ENCODE peak calls at places on chromosomes 4 and X, in eight cellular contexts. One of them, this sample, is unnamed.

GRCh38 chrX:37896491-37896890 is 49.1 kb upstream of the DYNLT3 start:
- DNase-seq in endothelial cell of umbilical vein: no peak
- DNase-seq in GM23338: no peak
- DNase-seq in HCT116: no peak
- DNase-seq in H1: no peak
- DNase-seq in HepG2: no peak
- DNase-seq in K562: no peak
- DNase-seq in GM12878: no peak
- DNase-seq in this sample: no peak

GRCh38 chr4:46506876-46507275 is 116.9 kb upstream of the GABRA2 start:
- DNase-seq in endothelial cell of umbilical vein: no peak
- DNase-seq in GM23338: no peak
- DNase-seq in HCT116: no peak
- DNase-seq in H1: no peak
- DNase-seq in HepG2: no peak
- DNase-seq in K562: no peak
- DNase-seq in GM12878: no peak
- DNase-seq in this sample: peak

GRCh38 chrX:48996969-48997368 is 5.1 kb downstream of the GRIPAP1 start:
- DNase-seq in endothelial cell of umbilical vein: peak
- DNase-seq in GM23338: peak
- DNase-seq in HCT116: no peak
- DNase-seq in H1: no peak
- DNase-seq in HepG2: no peak
- DNase-seq in K562: peak
- DNase-seq in GM12878: no peak
- DNase-seq in this sample: no peak

GRCh38 chrX:72041901-72042859 is 89.5 kb downstream of the RTL5 start:
- DNase-seq in endothelial cell of umbilical vein: no peak
- DNase-seq in GM23338: no peak
- DNase-seq in HCT116: no peak
- DNase-seq in H1: no peak
- DNase-seq in HepG2: no peak
- DNase-seq in K562: no peak
- DNase-seq in GM12878: no peak
- DNase-seq in this sample: no peak

GRCh38 chr4:17578482-17578891 is 1.5 kb downstream of the LAP3 start:
- DNase-seq in endothelial cell of umbilical vein: peak
- DNase-seq in GM23338: no peak
- DNase-seq in HCT116: no peak
- DNase-seq in H1: no peak
- DNase-seq in HepG2: no peak
- DNase-seq in K562: no peak
- DNase-seq in GM12878: peak
- DNase-seq in this sample: no peak

GRCh38 chrX:130975947-130976346 is 72.9 kb upstream of the ENOX2 start:
- DNase-seq in endothelial cell of umbilical vein: peak
- DNase-seq in GM23338: peak
- DNase-seq in HCT116: peak
- DNase-seq in H1: no peak
- DNase-seq in HepG2: peak
- DNase-seq in K562: peak
- DNase-seq in GM12878: no peak
- DNase-seq in this sample: peak

GRCh38 chr4:91058345-91058744 is 931.2 kb downstream of the CCSER1 start:
- DNase-seq in endothelial cell of umbilical vein: no peak
- DNase-seq in GM23338: no peak
- DNase-seq in HCT116: no peak
- DNase-seq in H1: no peak
- DNase-seq in HepG2: no peak
- DNase-seq in K562: no peak
- DNase-seq in GM12878: no peak
- DNase-seq in this sample: no peak

GRCh38 chrX:50769389-50770063 is 44.5 kb downstream of the SHROOM4 start:
- DNase-seq in endothelial cell of umbilical vein: peak
- DNase-seq in GM23338: no peak
- DNase-seq in HCT116: no peak
- DNase-seq in H1: no peak
- DNase-seq in HepG2: no peak
- DNase-seq in K562: no peak
- DNase-seq in GM12878: no peak
- DNase-seq in this sample: no peak

GRCh38 chr4:52019941-52020657 is at the start of gene LRRC66:
- DNase-seq in endothelial cell of umbilical vein: peak
- DNase-seq in GM23338: no peak
- DNase-seq in HCT116: peak
- DNase-seq in H1: no peak
- DNase-seq in HepG2: peak
- DNase-seq in K562: no peak
- DNase-seq in GM12878: no peak
- DNase-seq in this sample: no peak

GRCh38 chr4:38060829-38061431 is 100.7 kb downstream of the PTTG2 start:
- DNase-seq in endothelial cell of umbilical vein: peak
- DNase-seq in GM23338: no peak
- DNase-seq in HCT116: no peak
- DNase-seq in H1: no peak
- DNase-seq in HepG2: no peak
- DNase-seq in K562: no peak
- DNase-seq in GM12878: no peak
- DNase-seq in this sample: no peak

GRCh38 chrX:21723097-21723496 is 34.8 kb downstream of the SMPX start:
- DNase-seq in endothelial cell of umbilical vein: no peak
- DNase-seq in GM23338: peak
- DNase-seq in HCT116: no peak
- DNase-seq in H1: no peak
- DNase-seq in HepG2: no peak
- DNase-seq in K562: no peak
- DNase-seq in GM12878: no peak
- DNase-seq in this sample: no peak

GRCh38 chr4:76624271-76624681 is 189.2 kb downstream of the SHROOM3 start:
- DNase-seq in endothelial cell of umbilical vein: no peak
- DNase-seq in GM23338: peak
- DNase-seq in HCT116: no peak
- DNase-seq in H1: no peak
- DNase-seq in HepG2: no peak
- DNase-seq in K562: no peak
- DNase-seq in GM12878: no peak
- DNase-seq in this sample: no peak
- TF ChIP-seq POLR2AphosphoS5 in endothelial cell of umbilical vein: no peak
- TF ChIP-seq POLR2AphosphoS5 in GM23338: no peak
- TF ChIP-seq POLR2AphosphoS5 in HCT116: no peak
- TF ChIP-seq POLR2AphosphoS5 in H1: no peak
- TF ChIP-seq POLR2AphosphoS5 in HepG2: no peak
- TF ChIP-seq POLR2AphosphoS5 in K562: no peak
- TF ChIP-seq POLR2AphosphoS5 in GM12878: no peak
- TF ChIP-seq POLR2AphosphoS5 in this sample: no peak

DNA sequence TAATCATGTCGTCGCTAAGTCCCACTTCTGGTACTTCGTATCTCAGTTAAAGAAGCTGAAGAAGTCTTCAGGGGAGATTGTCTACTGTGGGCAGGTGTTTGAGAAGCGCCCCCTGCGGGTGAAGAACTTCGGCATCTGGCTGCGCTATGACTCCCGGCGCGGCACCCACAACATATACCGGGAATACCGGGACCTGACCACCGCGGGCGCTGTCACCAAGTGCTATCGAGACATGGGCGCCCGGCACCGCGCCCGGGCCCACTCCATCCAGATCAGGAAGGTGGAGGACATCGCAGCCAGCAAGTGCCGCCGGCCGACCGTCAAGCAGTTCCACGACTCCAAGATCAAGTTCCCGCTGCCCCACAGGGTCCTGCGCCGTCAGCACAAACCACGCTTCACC is 11.3 kb downstream of the PNCK start:
- DNase-seq in endothelial cell of umbilical vein: peak
- DNase-seq in GM23338: peak
- DNase-seq in HCT116: peak
- DNase-seq in H1: no peak
- DNase-seq in HepG2: peak
- DNase-seq in K562: no peak
- DNase-seq in GM12878: no peak
- DNase-seq in this sample: no peak
- TF ChIP-seq EZH2 in endothelial cell of umbilical vein: peak
- TF ChIP-seq EZH2 in GM23338: no peak
- TF ChIP-seq EZH2 in HCT116: no peak
- TF ChIP-seq EZH2 in H1: no peak
- TF ChIP-seq EZH2 in HepG2: no peak
- TF ChIP-seq EZH2 in K562: no peak
- TF ChIP-seq EZH2 in GM12878: no peak
- TF ChIP-seq EZH2 in this sample: no peak

GRCh38 chrX:57902633-57903032 is 7.6 kb downstream of the ZXDA start:
- DNase-seq in endothelial cell of umbilical vein: no peak
- DNase-seq in GM23338: no peak
- DNase-seq in HCT116: no peak
- DNase-seq in H1: no peak
- DNase-seq in HepG2: no peak
- DNase-seq in K562: no peak
- DNase-seq in GM12878: no peak
- DNase-seq in this sample: no peak

GRCh38 chrX:57900961-57901360 is 9.3 kb downstream of the ZXDA start:
- DNase-seq in endothelial cell of umbilical vein: peak
- DNase-seq in GM23338: no peak
- DNase-seq in HCT116: no peak
- DNase-seq in H1: no peak
- DNase-seq in HepG2: no peak
- DNase-seq in K562: no peak
- DNase-seq in GM12878: no peak
- DNase-seq in this sample: no peak

GRCh38 chrX:57904481-57904880 is 5.8 kb downstream of the ZXDA start:
- DNase-seq in endothelial cell of umbilical vein: no peak
- DNase-seq in GM23338: no peak
- DNase-seq in HCT116: no peak
- DNase-seq in H1: no peak
- DNase-seq in HepG2: no peak
- DNase-seq in K562: no peak
- DNase-seq in GM12878: no peak
- DNase-seq in this sample: no peak

GRCh38 chrX:57899064-57899463 is 11.2 kb downstream of the ZXDA start:
- DNase-seq in endothelial cell of umbilical vein: no peak
- DNase-seq in GM23338: no peak
- DNase-seq in HCT116: no peak
- DNase-seq in H1: no peak
- DNase-seq in HepG2: no peak
- DNase-seq in K562: no peak
- DNase-seq in GM12878: no peak
- DNase-seq in this sample: no peak
- TF ChIP-seq POLR2AphosphoS5 in endothelial cell of umbilical vein: no peak
- TF ChIP-seq POLR2AphosphoS5 in GM23338: no peak
- TF ChIP-seq POLR2AphosphoS5 in HCT116: no peak
- TF ChIP-seq POLR2AphosphoS5 in H1: no peak
- TF ChIP-seq POLR2AphosphoS5 in HepG2: no peak
- TF ChIP-seq POLR2AphosphoS5 in K562: no peak
- TF ChIP-seq POLR2AphosphoS5 in GM12878: no peak
- TF ChIP-seq POLR2AphosphoS5 in this sample: no peak

DNA sequence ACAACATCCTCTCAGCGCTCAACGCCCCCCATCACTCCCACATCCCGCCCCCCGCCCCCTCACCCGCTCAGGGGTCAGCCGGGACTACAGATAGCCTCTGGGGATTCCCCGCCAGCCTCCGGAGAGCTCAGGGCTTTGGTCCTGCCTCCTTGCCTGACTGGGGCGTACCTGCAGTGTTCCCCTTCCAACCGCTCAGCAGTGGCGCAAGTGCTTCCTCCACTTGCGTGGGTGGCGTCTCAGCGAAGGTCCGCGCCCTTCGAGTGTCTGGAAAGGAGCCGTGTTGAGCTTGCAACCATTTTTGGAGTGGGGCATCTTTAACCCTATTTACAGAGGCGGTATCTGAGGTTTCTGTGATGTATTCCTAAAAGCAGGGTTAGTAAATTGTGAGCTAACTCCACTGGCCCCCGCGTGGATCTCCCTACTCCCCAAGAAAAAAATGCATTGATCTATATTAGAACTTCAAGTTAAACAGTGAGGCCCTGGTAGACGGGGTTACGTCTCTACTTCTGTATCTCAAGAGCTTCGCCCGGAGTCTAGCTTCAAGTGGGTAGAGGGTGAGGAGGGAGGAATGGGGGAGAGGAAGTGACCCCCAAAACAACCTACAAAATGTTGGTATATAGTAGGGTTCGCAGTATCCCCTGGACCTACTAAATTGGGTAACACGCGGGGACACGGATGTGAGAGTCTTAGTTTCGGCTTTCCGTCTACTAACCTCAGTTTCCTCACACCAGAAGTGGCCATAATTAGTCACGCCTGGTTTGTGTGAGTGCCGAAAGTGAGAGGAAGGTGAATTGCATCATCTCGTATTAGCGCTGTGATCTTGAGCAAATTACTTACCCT is 16.1 kb downstream of the NKX3-2 start:
- DNase-seq in endothelial cell of umbilical vein: no peak
- DNase-seq in GM23338: peak
- DNase-seq in HCT116: no peak
- DNase-seq in H1: no peak
- DNase-seq in HepG2: no peak
- DNase-seq in K562: no peak
- DNase-seq in GM12878: peak
- DNase-seq in this sample: no peak
- TF ChIP-seq EZH2 in endothelial cell of umbilical vein: no peak
- TF ChIP-seq EZH2 in GM23338: peak
- TF ChIP-seq EZH2 in HCT116: no peak
- TF ChIP-seq EZH2 in H1: peak
- TF ChIP-seq EZH2 in HepG2: no peak
- TF ChIP-seq EZH2 in K562: no peak
- TF ChIP-seq EZH2 in GM12878: no peak
- TF ChIP-seq EZH2 in this sample: no peak

GRCh38 chrX:76428243-76429130 is 977 bp downstream of the MAGEE1 start:
- DNase-seq in endothelial cell of umbilical vein: no peak
- DNase-seq in GM23338: peak
- DNase-seq in HCT116: no peak
- DNase-seq in H1: no peak
- DNase-seq in HepG2: no peak
- DNase-seq in K562: no peak
- DNase-seq in GM12878: no peak
- DNase-seq in this sample: no peak

GRCh38 chrX:76433219-76433618 is 5.7 kb downstream of the MAGEE1 start:
- DNase-seq in endothelial cell of umbilical vein: no peak
- DNase-seq in GM23338: no peak
- DNase-seq in HCT116: no peak
- DNase-seq in H1: no peak
- DNase-seq in HepG2: no peak
- DNase-seq in K562: no peak
- DNase-seq in GM12878: no peak
- DNase-seq in this sample: no peak

DNA sequence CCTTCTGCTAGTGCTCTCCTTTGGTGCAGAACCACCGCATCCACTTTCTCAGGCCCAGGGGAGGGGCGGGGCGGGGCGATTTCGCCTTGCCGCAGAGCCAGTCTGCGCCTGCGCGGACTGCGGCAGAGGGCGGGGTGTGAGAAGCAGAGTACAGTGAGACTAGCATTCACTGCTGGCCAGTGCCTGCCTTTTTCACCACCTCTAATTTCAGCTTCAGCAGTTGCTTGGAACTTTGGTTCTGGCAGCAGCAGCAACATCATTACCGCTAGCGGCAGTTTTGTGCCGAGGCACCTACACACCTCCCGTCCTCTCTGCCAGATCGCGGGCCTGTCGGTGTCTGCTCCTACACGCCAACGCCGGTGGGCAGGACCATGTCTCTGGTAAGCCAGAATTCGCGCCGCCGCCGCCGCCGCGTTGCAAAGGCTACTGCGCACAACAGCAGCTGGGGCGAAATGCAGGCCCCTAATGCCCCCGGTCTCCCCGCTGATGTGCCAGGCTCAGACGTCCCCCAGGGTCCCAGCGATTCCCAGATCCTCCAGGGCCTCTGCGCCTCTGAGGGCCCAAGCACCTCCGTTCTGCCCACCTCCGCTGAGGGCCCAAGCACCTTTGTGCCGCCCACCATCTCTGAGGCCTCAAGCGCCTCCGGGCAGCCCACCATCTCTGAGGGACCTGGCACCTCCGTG is at the start of gene MAGEE1:
- DNase-seq in endothelial cell of umbilical vein: peak
- DNase-seq in GM23338: peak
- DNase-seq in HCT116: peak
- DNase-seq in H1: no peak
- DNase-seq in HepG2: peak
- DNase-seq in K562: peak
- DNase-seq in GM12878: peak
- DNase-seq in this sample: peak
- TF ChIP-seq POLR2AphosphoS5 in endothelial cell of umbilical vein: no peak
- TF ChIP-seq POLR2AphosphoS5 in GM23338: peak
- TF ChIP-seq POLR2AphosphoS5 in HCT116: peak
- TF ChIP-seq POLR2AphosphoS5 in H1: no peak
- TF ChIP-seq POLR2AphosphoS5 in HepG2: no peak
- TF ChIP-seq POLR2AphosphoS5 in K562: no peak
- TF ChIP-seq POLR2AphosphoS5 in GM12878: no peak
- TF ChIP-seq POLR2AphosphoS5 in this sample: peak

This sample was measured in SK-N-MC.